ENCODE peak calls at places on chromosomes 11 and 22, in five cellular contexts. One of them, this sample, is unnamed.

GRCh38 chr11:112016088-112016764 is 9.0 kb upstream of the DLAT start:
- DNase-seq in CD8-positive, alpha-beta memory T cell: no peak
- DNase-seq in GM12891: peak
- DNase-seq in pancreas: no peak
- DNase-seq in CD4-positive, alpha-beta T cell: no peak
- DNase-seq in this sample: peak

GRCh38 chr11:1812274-1812673 is 22.5 kb upstream of the SYT8 start:
- DNase-seq in CD8-positive, alpha-beta memory T cell: no peak
- DNase-seq in GM12891: no peak
- DNase-seq in pancreas: no peak
- DNase-seq in CD4-positive, alpha-beta T cell: no peak
- DNase-seq in this sample: no peak

GRCh38 chr11:64226507-64227051 is 505 bp downstream of the NUDT22 start:
- DNase-seq in CD8-positive, alpha-beta memory T cell: peak
- DNase-seq in GM12891: no peak
- DNase-seq in pancreas: peak
- DNase-seq in CD4-positive, alpha-beta T cell: peak
- DNase-seq in this sample: peak

GRCh38 chr11:8707541-8708270 is 25.1 kb downstream of the RPL27A start:
- DNase-seq in CD8-positive, alpha-beta memory T cell: no peak
- DNase-seq in GM12891: no peak
- DNase-seq in pancreas: peak
- DNase-seq in CD4-positive, alpha-beta T cell: no peak
- DNase-seq in this sample: no peak

GRCh38 chr11:117554601-117555333 is 227.1 kb downstream of the CEP164 start:
- DNase-seq in CD8-positive, alpha-beta memory T cell: no peak
- DNase-seq in GM12891: no peak
- DNase-seq in pancreas: no peak
- DNase-seq in CD4-positive, alpha-beta T cell: no peak
- DNase-seq in this sample: no peak

GRCh38 chr22:48476599-48476998 is 1351.1 kb downstream of the BRD1 start:
- DNase-seq in CD8-positive, alpha-beta memory T cell: no peak
- DNase-seq in GM12891: no peak
- DNase-seq in pancreas: no peak
- DNase-seq in CD4-positive, alpha-beta T cell: no peak
- DNase-seq in this sample: no peak

GRCh38 chr11:120272303-120272702 is 32.4 kb downstream of the POU2F3 start:
- DNase-seq in CD8-positive, alpha-beta memory T cell: no peak
- DNase-seq in GM12891: no peak
- DNase-seq in pancreas: no peak
- DNase-seq in CD4-positive, alpha-beta T cell: no peak
- DNase-seq in this sample: no peak

GRCh38 chr11:79173615-79174014 is 267.2 kb downstream of the TENM4 start:
- DNase-seq in CD8-positive, alpha-beta memory T cell: no peak
- DNase-seq in GM12891: no peak
- DNase-seq in pancreas: no peak
- DNase-seq in CD4-positive, alpha-beta T cell: no peak
- DNase-seq in this sample: no peak

GRCh38 chr22:32917577-32918375 is 116.3 kb downstream of the TIMP3 start:
- DNase-seq in CD8-positive, alpha-beta memory T cell: no peak
- DNase-seq in GM12891: no peak
- DNase-seq in pancreas: no peak
- DNase-seq in CD4-positive, alpha-beta T cell: no peak
- DNase-seq in this sample: no peak

GRCh38 chr22:27554106-27554814 is 247.3 kb downstream of the MN1 start:
- DNase-seq in CD8-positive, alpha-beta memory T cell: no peak
- DNase-seq in GM12891: no peak
- DNase-seq in pancreas: no peak
- DNase-seq in CD4-positive, alpha-beta T cell: no peak
- DNase-seq in this sample: no peak

GRCh38 chr11:95516786-95517185 is 272.8 kb downstream of the FAM76B start:
- DNase-seq in CD8-positive, alpha-beta memory T cell: no peak
- DNase-seq in GM12891: no peak
- DNase-seq in pancreas: no peak
- DNase-seq in CD4-positive, alpha-beta T cell: no peak
- DNase-seq in this sample: no peak

GRCh38 chr22:24200616-24201212 is 19.4 kb downstream of the SUSD2 start:
- DNase-seq in CD8-positive, alpha-beta memory T cell: no peak
- DNase-seq in GM12891: no peak
- DNase-seq in pancreas: no peak
- DNase-seq in CD4-positive, alpha-beta T cell: no peak
- DNase-seq in this sample: no peak

GRCh38 chr11:119902656-119903181 is 173.7 kb upstream of the NECTIN1 start:
- DNase-seq in CD8-positive, alpha-beta memory T cell: no peak
- DNase-seq in GM12891: no peak
- DNase-seq in pancreas: no peak
- DNase-seq in CD4-positive, alpha-beta T cell: no peak
- DNase-seq in this sample: no peak

GRCh38 chr11:66992041-66992440 is 16.9 kb downstream of the C11orf86 start:
- DNase-seq in CD8-positive, alpha-beta memory T cell: no peak
- DNase-seq in GM12891: no peak
- DNase-seq in pancreas: no peak
- DNase-seq in CD4-positive, alpha-beta T cell: no peak
- DNase-seq in this sample: no peak

GRCh38 chr22:20805972-20806471 is 32.1 kb downstream of the SERPIND1 start:
- DNase-seq in CD8-positive, alpha-beta memory T cell: no peak
- DNase-seq in GM12891: no peak
- DNase-seq in pancreas: no peak
- DNase-seq in CD4-positive, alpha-beta T cell: no peak
- DNase-seq in this sample: no peak

GRCh38 chr11:81700061-81700460 is 1033.6 kb downstream of the FAM181B start:
- DNase-seq in CD8-positive, alpha-beta memory T cell: no peak
- DNase-seq in GM12891: no peak
- DNase-seq in pancreas: no peak
- DNase-seq in CD4-positive, alpha-beta T cell: no peak
- DNase-seq in this sample: no peak

GRCh38 chr11:10387209-10388083 is 67.6 kb upstream of the AMPD3 start:
- DNase-seq in CD8-positive, alpha-beta memory T cell: no peak
- DNase-seq in GM12891: no peak
- DNase-seq in pancreas: no peak
- DNase-seq in CD4-positive, alpha-beta T cell: no peak
- DNase-seq in this sample: no peak

GRCh38 chr11:32316846-32317525 is 118.4 kb downstream of the WT1 start:
- DNase-seq in CD8-positive, alpha-beta memory T cell: no peak
- DNase-seq in GM12891: no peak
- DNase-seq in pancreas: no peak
- DNase-seq in CD4-positive, alpha-beta T cell: no peak
- DNase-seq in this sample: no peak

GRCh38 chr11:134037093-134037908 is 31.6 kb upstream of the JAM3 start:
- DNase-seq in CD8-positive, alpha-beta memory T cell: peak
- DNase-seq in GM12891: peak
- DNase-seq in pancreas: peak
- DNase-seq in CD4-positive, alpha-beta T cell: peak
- DNase-seq in this sample: peak

GRCh38 chr22:50460942-50461341 is 13.9 kb downstream of the SBF1 start:
- DNase-seq in CD8-positive, alpha-beta memory T cell: no peak
- DNase-seq in GM12891: no peak
- DNase-seq in pancreas: no peak
- DNase-seq in CD4-positive, alpha-beta T cell: no peak
- DNase-seq in this sample: no peak

GRCh38 chr22:36373258-36373579 is 14.5 kb downstream of the MYH9 start:
- DNase-seq in CD8-positive, alpha-beta memory T cell: peak
- DNase-seq in GM12891: no peak
- DNase-seq in pancreas: no peak
- DNase-seq in CD4-positive, alpha-beta T cell: no peak
- DNase-seq in this sample: no peak

GRCh38 chr22:23969071-23969470 is 2.4 kb downstream of the DDTL start:
- DNase-seq in CD8-positive, alpha-beta memory T cell: no peak
- DNase-seq in GM12891: no peak
- DNase-seq in pancreas: no peak
- DNase-seq in CD4-positive, alpha-beta T cell: no peak
- DNase-seq in this sample: no peak

GRCh38 chr11:105838668-105839403 is 183.2 kb downstream of the MSANTD4 start:
- DNase-seq in CD8-positive, alpha-beta memory T cell: no peak
- DNase-seq in GM12891: no peak
- DNase-seq in pancreas: no peak
- DNase-seq in CD4-positive, alpha-beta T cell: no peak
- DNase-seq in this sample: no peak

GRCh38 chr11:123330071-123330470 is 100.0 kb upstream of the GRAMD1B start:
- DNase-seq in CD8-positive, alpha-beta memory T cell: no peak
- DNase-seq in GM12891: no peak
- DNase-seq in pancreas: no peak
- DNase-seq in CD4-positive, alpha-beta T cell: no peak
- DNase-seq in this sample: no peak

GRCh38 chr22:30755760-30756124 is 61.1 kb downstream of the OSBP2 start:
- DNase-seq in CD8-positive, alpha-beta memory T cell: no peak
- DNase-seq in GM12891: no peak
- DNase-seq in pancreas: no peak
- DNase-seq in CD4-positive, alpha-beta T cell: no peak
- DNase-seq in this sample: no peak

GRCh38 chr11:65383778-65384177 is 1.3 kb upstream of the SLC25A45 start:
- DNase-seq in CD8-positive, alpha-beta memory T cell: no peak
- DNase-seq in GM12891: no peak
- DNase-seq in pancreas: no peak
- DNase-seq in CD4-positive, alpha-beta T cell: no peak
- DNase-seq in this sample: no peak

GRCh38 chr22:20157416-20158183 is 6.7 kb upstream of the CCDC188 start:
- DNase-seq in CD8-positive, alpha-beta memory T cell: no peak
- DNase-seq in GM12891: no peak
- DNase-seq in pancreas: no peak
- DNase-seq in CD4-positive, alpha-beta T cell: no peak
- DNase-seq in this sample: no peak

GRCh38 chr11:117525866-117526265 is 198.2 kb downstream of the CEP164 start:
- DNase-seq in CD8-positive, alpha-beta memory T cell: no peak
- DNase-seq in GM12891: no peak
- DNase-seq in pancreas: no peak
- DNase-seq in CD4-positive, alpha-beta T cell: no peak
- DNase-seq in this sample: no peak

GRCh38 chr22:23833017-23833795 is 5.6 kb downstream of the DERL3 start:
- DNase-seq in CD8-positive, alpha-beta memory T cell: no peak
- DNase-seq in GM12891: no peak
- DNase-seq in pancreas: no peak
- DNase-seq in CD4-positive, alpha-beta T cell: no peak
- DNase-seq in this sample: no peak

GRCh38 chr22:19914201-19914943 is 27.2 kb upstream of the COMT start:
- DNase-seq in CD8-positive, alpha-beta memory T cell: no peak
- DNase-seq in GM12891: no peak
- DNase-seq in pancreas: no peak
- DNase-seq in CD4-positive, alpha-beta T cell: no peak
- DNase-seq in this sample: no peak

GRCh38 chr11:10878408-10879214 is 20.8 kb upstream of the ZBED5 start:
- DNase-seq in CD8-positive, alpha-beta memory T cell: no peak
- DNase-seq in GM12891: no peak
- DNase-seq in pancreas: no peak
- DNase-seq in CD4-positive, alpha-beta T cell: no peak
- DNase-seq in this sample: peak

GRCh38 chr11:11039249-11039965 is 181.6 kb upstream of the ZBED5 start:
- DNase-seq in CD8-positive, alpha-beta memory T cell: no peak
- DNase-seq in GM12891: no peak
- DNase-seq in pancreas: no peak
- DNase-seq in CD4-positive, alpha-beta T cell: no peak
- DNase-seq in this sample: no peak

GRCh38 chr22:27876684-27877083 is 42.4 kb downstream of the PITPNB start:
- DNase-seq in CD8-positive, alpha-beta memory T cell: no peak
- DNase-seq in GM12891: no peak
- DNase-seq in pancreas: no peak
- DNase-seq in CD4-positive, alpha-beta T cell: no peak
- DNase-seq in this sample: no peak

GRCh38 chr11:83511646-83512045 is 225.5 kb upstream of the CCDC90B start:
- DNase-seq in CD8-positive, alpha-beta memory T cell: no peak
- DNase-seq in GM12891: no peak
- DNase-seq in pancreas: no peak
- DNase-seq in CD4-positive, alpha-beta T cell: no peak
- DNase-seq in this sample: no peak

GRCh38 chr11:90646706-90647105 is 423.9 kb upstream of the CHORDC1 start:
- DNase-seq in CD8-positive, alpha-beta memory T cell: no peak
- DNase-seq in GM12891: no peak
- DNase-seq in pancreas: no peak
- DNase-seq in CD4-positive, alpha-beta T cell: no peak
- DNase-seq in this sample: no peak

GRCh38 chr11:8873966-8874365 is 37.0 kb upstream of the AKIP1 start:
- DNase-seq in CD8-positive, alpha-beta memory T cell: no peak
- DNase-seq in GM12891: no peak
- DNase-seq in pancreas: no peak
- DNase-seq in CD4-positive, alpha-beta T cell: no peak
- DNase-seq in this sample: no peak

GRCh38 chr22:20224917-20225692 is 43.0 kb downstream of the RTN4R start:
- DNase-seq in CD8-positive, alpha-beta memory T cell: no peak
- DNase-seq in GM12891: no peak
- DNase-seq in pancreas: no peak
- DNase-seq in CD4-positive, alpha-beta T cell: no peak
- DNase-seq in this sample: no peak

GRCh38 chr11:62980133-62980760 is 4.5 kb downstream of the SLC22A6 start:
- DNase-seq in CD8-positive, alpha-beta memory T cell: no peak
- DNase-seq in GM12891: no peak
- DNase-seq in pancreas: no peak
- DNase-seq in CD4-positive, alpha-beta T cell: no peak
- DNase-seq in this sample: no peak

GRCh38 chr11:2088746-2089535 is 50.2 kb downstream of the IGF2 start:
- DNase-seq in CD8-positive, alpha-beta memory T cell: no peak
- DNase-seq in GM12891: peak
- DNase-seq in pancreas: no peak
- DNase-seq in CD4-positive, alpha-beta T cell: no peak
- DNase-seq in this sample: peak

GRCh38 chr22:27952091-27952490 is 33.0 kb upstream of the PITPNB start:
- DNase-seq in CD8-positive, alpha-beta memory T cell: no peak
- DNase-seq in GM12891: no peak
- DNase-seq in pancreas: no peak
- DNase-seq in CD4-positive, alpha-beta T cell: no peak
- DNase-seq in this sample: no peak

This sample was measured in GM13976.